ENCODE peak calls at places on chromosomes 13 and 19, in eight cellular contexts. U is CD8-positive, alpha-beta memory T cell; X is endothelial cell of umbilical vein; V is effector memory CD4-positive, alpha-beta T cell; L is heart left ventricle; B is uterus; F is upper lobe of right lung; D is psoas muscle. E is an unnamed sample. For H3K4me1, the result is how much of the 10 kb centered on the place peaks cover.

GRCh38 chr19:6065685-6066365 is 44.5 kb downstream of the RFX2 start:
- DNase-seq in U (peak), X (peak), V (peak), L (no peak), B (peak), F (peak), D (peak), E (peak)

GRCh38 chr19:6126335-6126974 is 9.0 kb upstream of the ACSBG2 start:
- DNase-seq in U (no peak), X (peak), V (no peak), L (no peak), B (no peak), F (no peak), D (no peak), E (peak)

GRCh38 chr19:50537306-50537685 is 23.6 kb upstream of the ASPDH start:
- DNase-seq in U (no peak), X (no peak), V (no peak), L (no peak), B (no peak), F (no peak), D (no peak), E (peak)

GRCh38 chr13:40352385-40352778 is 314.1 kb downstream of the FOXO1 start:
- DNase-seq in U (no peak), X (no peak), V (no peak), L (no peak), B (peak), F (no peak), D (peak), E (no peak)

GRCh38 chr13:48593551-48593950 is 60.2 kb upstream of the CYSLTR2 start:
- DNase-seq in U (no peak), X (no peak), V (no peak), L (no peak), B (no peak), F (no peak), D (no peak), E (no peak)

GRCh38 chr19:41325947-41326706 is 16.2 kb downstream of the CCDC97 start:
- DNase-seq in U (peak), X (peak), V (no peak), L (peak), B (no peak), F (no peak), D (no peak), E (peak)

GRCh38 chr19:51702103-51702753 is 9.1 kb downstream of the SPACA6 start:
- DNase-seq in U (peak), X (peak), V (peak), L (peak), B (peak), F (peak), D (peak), E (no peak)

GRCh38 chr19:49057636-49058234 is at the start of gene CGB7:
- DNase-seq in U (no peak), X (peak), V (no peak), L (peak), B (peak), F (peak), D (peak), E (peak)

GRCh38 chr13:42883771-42884170 is 102.4 kb downstream of the FAM216B start:
- DNase-seq in U (no peak), X (peak), V (no peak), L (peak), B (no peak), F (no peak), D (no peak), E (peak)

GRCh38 chr13:50074843-50075242 is 59.6 kb downstream of the KCNRG start:
- DNase-seq in U (no peak), X (peak), V (no peak), L (no peak), B (no peak), F (no peak), D (no peak), E (no peak)
- H3K4me1 ChIP-seq in U (under half), X (under half), V (under half), L (under half), B (under half), F (under half), D (half or more), E (under half)

GRCh38 chr19:18484992-18485391 is 36.9 kb downstream of the ELL start:
- DNase-seq in U (no peak), X (no peak), V (no peak), L (no peak), B (no peak), F (no peak), D (no peak), E (no peak)
- H3K4me1 ChIP-seq in U (half or more), X (under half), V (under half), L (under half), B (under half), F (half or more), D (half or more), E (under half)

GRCh38 chr19:3099347-3100145 is 5.4 kb downstream of the GNA11 start:
- DNase-seq in U (no peak), X (no peak), V (no peak), L (no peak), B (no peak), F (no peak), D (no peak), E (no peak)

GRCh38 chr19:3100747-3101730 is 6.9 kb downstream of the GNA11 start:
- DNase-seq in U (no peak), X (no peak), V (no peak), L (peak), B (no peak), F (no peak), D (no peak), E (no peak)

GRCh38 chr19:3100331-3100730 is 6.2 kb downstream of the GNA11 start:
- DNase-seq in U (no peak), X (no peak), V (no peak), L (no peak), B (no peak), F (no peak), D (no peak), E (no peak)

GRCh38 chr19:3104708-3104983 is 10.5 kb downstream of the GNA11 start:
- DNase-seq in U (no peak), X (no peak), V (no peak), L (no peak), B (no peak), F (no peak), D (no peak), E (no peak)

DNA sequence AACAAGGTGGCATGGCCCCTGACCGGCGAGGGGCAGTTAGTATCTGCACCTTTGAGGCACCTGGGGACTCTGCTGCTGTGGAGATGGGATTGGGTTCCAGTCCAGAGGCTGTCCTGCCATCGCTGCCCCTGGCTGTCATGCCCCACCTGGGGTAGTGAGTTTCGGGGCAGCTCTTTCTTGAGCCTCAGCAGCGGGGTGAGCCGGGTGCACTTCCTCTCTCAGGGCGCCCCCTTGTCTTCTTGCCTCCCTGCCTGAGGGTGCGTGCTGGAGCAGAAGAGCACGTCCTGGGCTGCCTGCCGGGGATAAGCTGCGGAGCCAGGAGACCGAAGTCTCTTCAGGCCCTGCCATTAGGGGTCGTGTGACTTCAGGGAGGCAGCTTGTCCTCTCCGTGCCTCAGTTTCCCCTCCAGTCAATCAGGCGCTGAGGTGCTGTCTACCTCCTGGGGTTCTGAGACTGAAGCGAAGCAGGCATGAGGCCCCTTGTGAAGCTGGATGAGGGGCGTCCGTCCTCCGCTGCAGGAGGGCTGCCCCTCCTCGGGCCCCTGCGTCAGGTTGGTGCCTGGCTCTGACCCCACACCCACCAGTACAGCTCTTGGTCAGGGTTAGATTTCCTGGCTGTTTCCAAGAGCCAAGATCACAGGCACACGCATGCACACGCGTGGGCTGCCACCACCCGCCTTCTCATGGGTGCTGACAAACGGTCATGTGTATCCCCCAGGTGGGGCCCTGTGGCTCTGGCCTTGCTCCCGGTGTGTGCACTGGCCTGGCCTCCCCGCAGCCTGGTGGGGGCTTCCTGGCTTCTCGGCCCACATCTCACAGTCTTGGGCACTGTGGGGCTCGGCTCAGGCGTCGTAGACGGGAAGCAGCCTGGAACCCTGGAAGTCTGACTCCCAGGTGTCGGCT is 8.3 kb downstream of the GNA11 start:
- DNase-seq in U (no peak), X (no peak), V (no peak), L (no peak), B (no peak), F (peak), D (no peak), E (no peak)
- H3K4me1 ChIP-seq in U (under half), X (under half), V (under half), L (under half), B (under half), F (under half), D (half or more), E (under half)

GRCh38 chr13:99063952-99064351 is 86.1 kb upstream of the DOCK9 start:
- DNase-seq in U (no peak), X (peak), V (no peak), L (no peak), B (no peak), F (no peak), D (no peak), E (no peak)
- H3K4me1 ChIP-seq in U (under half), X (under half), V (under half), L (under half), B (under half), F (under half), D (under half), E (under half)

E was measured in astrocyte.